ENCODE peak calls at places on chromosomes 12 and 14, in five cellular contexts. N is iris pigment epithelial cell; K is stimulated activated CD8-positive, alpha-beta memory T cell treated with anti-CD3 and anti-CD28 coated beads, Interleukin-2, amount 100 ng/mL, for 48 hours; L is fibroblast of lung; R is activated CD4-positive, alpha-beta T cell treated with anti-CD3 and anti-CD28 coated beads, Interleukin-2, amount 10 ng/mL, durations not matched to agents 7 days and 5 days. D is an unnamed sample.

GRCh38 chr14:62084020-62084419 is 321.8 kb downstream of the SNAPC1 start:
- DNase-seq in N (no peak), K (no peak), L (no peak), R (no peak), D (no peak)

GRCh38 chr12:116672842-116673516 is 64.9 kb downstream of the SPRING1 start:
- DNase-seq in N (no peak), K (no peak), L (no peak), R (peak; percentile 54), D (no peak)

GRCh38 chr14:103091041-103091882 is 3.3 kb upstream of the EXOC3L4 start:
- DNase-seq in N (peak; percentile 61), K (peak; percentile 69), L (peak; percentile 48), R (peak; percentile 74), D (peak; percentile 83)

GRCh38 chr14:31855262-31855661 is 221.8 kb upstream of the ARHGAP5 start:
- DNase-seq in N (peak; percentile 25), K (no peak), L (no peak), R (no peak), D (peak; percentile 32)

GRCh38 chr14:104510794-104511611 is 68.6 kb upstream of the C14orf180 start:
- DNase-seq in N (no peak), K (no peak), L (no peak), R (no peak), D (no peak)

GRCh38 chr12:53944907-53945847 is 6.5 kb downstream of the HOXC13 start:
- DNase-seq in N (no peak), K (no peak), L (no peak), R (no peak), D (no peak)

GRCh38 chr12:91108196-91108595 is 3.1 kb downstream of the LUM start:
- DNase-seq in N (no peak), K (no peak), L (no peak), R (no peak), D (no peak)

GRCh38 chr14:60277605-60278190 is 28.7 kb downstream of the PPM1A start:
- DNase-seq in N (no peak), K (no peak), L (no peak), R (no peak), D (no peak)

GRCh38 chr14:100784523-100785337 is 41.2 kb upstream of the MEG3 start:
- DNase-seq in N (no peak), K (no peak), L (no peak), R (no peak), D (no peak)

D was measured in hepatocyte.